ENCODE peak calls at places on chromosomes 2 and 18, in five cellular contexts. Q is neural progenitor cell, N is IMR-90, D is left ventricle myocardium inferior, A is dorsolateral prefrontal cortex. L is an unnamed sample.

GRCh38 chr2:221444106-221444505 is 128.0 kb downstream of the EPHA4 start:
- DNase-seq in D (peak), N (peak), Q (no peak), A (no peak), L (no peak)

GRCh38 chr2:1648241-1649102 is 95.8 kb downstream of the PXDN start:
- DNase-seq in D (no peak), Q (no peak), N (no peak), A (no peak), L (peak)

GRCh38 chr2:8649718-8650117 is 32.1 kb upstream of the ID2 start:
- DNase-seq in Q (no peak), N (no peak), A (no peak), D (no peak), L (no peak)

GRCh38 chr2:9102861-9103662 is 99.6 kb upstream of the MBOAT2 start:
- DNase-seq in N (no peak), A (no peak), Q (peak), D (no peak), L (no peak)

GRCh38 chr2:230226090-230226551 is 585 bp downstream of the SP140 start:
- DNase-seq in Q (no peak), A (no peak), N (no peak), D (no peak), L (no peak)

GRCh38 chr18:59273936-59274928 is 978 bp upstream of the RAX start:
- DNase-seq in N (no peak), D (no peak), A (no peak), Q (peak), L (peak)

GRCh38 chr2:189254268-189254883 is 74.8 kb upstream of the COL5A2 start:
- DNase-seq in Q (peak), N (peak), D (peak), A (peak), L (peak)

GRCh38 chr2:44779793-44780192 is 161.7 kb upstream of the SIX3 start:
- DNase-seq in D (no peak), Q (no peak), N (no peak), A (no peak), L (no peak)

GRCh38 chr18:69580107-69580506 is 179.4 kb downstream of the DOK6 start:
- DNase-seq in Q (no peak), N (peak), D (no peak), A (no peak), L (no peak)

GRCh38 chr2:189024861-189025618 is 50.9 kb downstream of the COL3A1 start:
- DNase-seq in Q (peak), D (no peak), N (no peak), A (no peak), L (no peak)

GRCh38 chr2:74450570-74451190 is 4.2 kb upstream of the INO80B start:
- DNase-seq in A (no peak), Q (no peak), D (no peak), N (no peak), L (no peak)

GRCh38 chr2:209382775-209383174 is 41.1 kb upstream of the MAP2 start:
- DNase-seq in N (no peak), D (no peak), Q (no peak), A (no peak), L (no peak)

GRCh38 chr2:105607920-105608504 is 136.7 kb upstream of the NCK2 start:
- DNase-seq in A (no peak), N (no peak), D (peak), Q (no peak), L (no peak)

GRCh38 chr2:18413794-18414396 is 146.6 kb downstream of the RDH14 start:
- DNase-seq in D (no peak), N (peak), Q (no peak), A (no peak), L (no peak)

GRCh38 chr2:196702641-196703040 is 63.1 kb downstream of the CCDC150 start:
- DNase-seq in Q (no peak), N (no peak), A (no peak), D (no peak), L (no peak)

GRCh38 chr2:176001281-176001902 is 675 bp downstream of the LNPK start:
- DNase-seq in A (peak), N (peak), D (peak), Q (peak), L (peak)

GRCh38 chr2:128347701-128348504 is 29.2 kb upstream of the HS6ST1 start:
- DNase-seq in A (peak), Q (peak), N (peak), D (peak), L (no peak)

GRCh38 chr2:16784652-16785051 is 119.0 kb upstream of the CYRIA start:
- DNase-seq in D (no peak), A (no peak), Q (no peak), N (no peak), L (no peak)

GRCh38 chr2:56017784-56018183 is 94.2 kb upstream of the EFEMP1 start:
- DNase-seq in A (no peak), D (no peak), Q (no peak), N (no peak), L (no peak)

GRCh38 chr2:231204581-231204980 is 6.2 kb downstream of the ARMC9 start:
- DNase-seq in N (no peak), D (no peak), Q (no peak), A (no peak), L (no peak)

GRCh38 chr2:215161301-215161829 is 22.9 kb upstream of the ABCA12 start:
- DNase-seq in D (no peak), N (no peak), A (no peak), Q (no peak), L (no peak)

GRCh38 chr2:221999702-222000101 is 299.1 kb downstream of the PAX3 start:
- DNase-seq in Q (no peak), N (peak), A (no peak), D (no peak), L (no peak)

GRCh38 chr2:186670831-186671230 is 23.0 kb upstream of the FAM171B start:
- DNase-seq in A (no peak), Q (no peak), D (no peak), N (no peak), L (no peak)

GRCh38 chr2:158115202-158115783 is 13.6 kb downstream of the UPP2 start:
- DNase-seq in A (no peak), Q (no peak), N (no peak), D (no peak), L (no peak)

DNA sequence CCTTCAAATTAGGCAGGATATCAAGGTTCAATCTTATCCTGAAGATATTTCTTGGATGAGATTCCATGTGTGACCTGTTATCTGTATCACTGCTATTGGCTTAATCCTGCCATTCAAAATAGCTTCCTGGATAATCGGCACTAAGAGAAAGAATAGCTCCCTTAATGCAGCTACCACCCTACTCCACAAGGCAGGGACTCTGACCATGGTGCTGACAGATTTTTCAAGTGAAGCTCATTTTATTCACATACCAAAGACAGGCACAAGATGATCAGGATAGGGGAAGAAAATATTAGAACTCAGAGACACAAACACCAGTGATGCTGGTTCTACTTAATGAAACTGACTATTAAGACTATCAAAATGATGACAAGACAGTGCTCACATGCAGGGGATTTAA is 74.9 kb downstream of the ORC4 start:
- DNase-seq in D (no peak), A (no peak), N (peak), Q (peak), L (no peak)
- H3K27ac ChIP-seq in D (no peak), A (no peak), N (no peak), Q (no peak), L (no peak)

GRCh38 chr2:108367014-108367413 is 10.7 kb upstream of the SULT1C4 start:
- DNase-seq in Q (no peak), A (no peak), N (no peak), D (no peak), L (no peak)

GRCh38 chr2:108365656-108366055 is 12.1 kb upstream of the SULT1C4 start:
- DNase-seq in A (no peak), D (no peak), Q (no peak), N (no peak), L (no peak)

GRCh38 chr2:108369153-108369552 is 8.6 kb upstream of the SULT1C4 start:
- DNase-seq in N (no peak), Q (no peak), A (no peak), D (no peak), L (no peak)

GRCh38 chr2:108367776-108368175 is 10.0 kb upstream of the SULT1C4 start:
- DNase-seq in N (no peak), D (no peak), Q (no peak), A (no peak), L (no peak)

DNA sequence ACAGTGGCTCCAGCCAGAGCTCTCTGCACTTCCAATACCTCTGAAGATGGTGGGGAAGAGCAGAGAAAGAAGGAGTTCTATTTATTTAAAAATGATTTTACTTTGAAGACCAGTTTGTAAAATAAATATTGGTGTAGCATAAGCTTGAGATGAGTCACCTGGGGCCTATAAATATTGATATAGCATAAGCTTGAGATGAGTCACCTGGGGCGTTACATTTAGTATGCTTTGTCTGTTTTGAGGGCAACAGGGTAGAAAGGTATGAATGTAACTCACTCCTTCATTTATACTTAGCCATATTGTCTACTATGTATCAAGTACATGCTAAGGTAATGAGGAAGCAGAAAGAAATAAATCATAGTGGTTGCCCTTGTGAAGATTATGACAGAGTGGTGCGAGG is 7.7 kb upstream of the SULT1C4 start:
- DNase-seq in N (peak), D (no peak), Q (no peak), A (no peak), L (no peak)
- H3K27ac ChIP-seq in N (no peak), D (no peak), Q (no peak), A (no peak), L (no peak)

DNA sequence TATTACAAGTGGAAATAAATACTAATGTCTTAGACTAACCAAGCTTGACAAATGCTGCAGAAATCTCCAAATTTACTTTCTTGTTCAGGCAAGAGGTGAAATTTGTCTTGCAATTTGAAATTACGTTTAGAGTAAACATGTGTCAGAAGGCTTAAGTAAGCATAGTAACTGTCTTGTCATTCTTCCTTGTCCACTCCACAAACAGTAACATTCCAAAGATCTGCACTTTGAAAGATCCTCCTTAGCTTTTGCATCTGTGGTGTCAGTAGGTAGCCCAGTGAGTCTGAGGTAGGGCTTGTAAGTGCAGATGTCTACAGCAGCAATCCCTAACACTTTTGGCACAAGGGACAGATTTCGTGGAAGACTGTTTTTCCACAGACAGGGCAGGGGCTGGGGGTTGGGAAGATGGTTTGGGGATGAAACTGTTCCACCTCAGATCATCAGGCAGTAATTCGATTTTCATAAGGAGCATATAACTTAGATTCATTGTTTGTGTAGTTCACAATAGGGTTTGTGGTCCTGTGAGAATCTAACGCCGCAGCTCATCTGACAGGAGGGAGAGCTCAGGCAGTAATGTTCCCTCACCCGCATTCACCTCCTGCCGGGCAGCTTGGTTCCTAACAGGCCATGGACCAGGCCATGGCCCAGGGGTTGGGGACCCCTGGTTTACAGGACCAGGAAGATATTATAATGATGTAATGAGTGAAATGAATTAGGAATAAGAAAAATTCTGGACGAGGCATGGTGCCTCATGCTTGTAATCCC is 18.6 kb downstream of the RASGRP3 start:
- DNase-seq in Q (no peak), D (no peak), N (no peak), A (no peak), L (no peak)
- H3K27ac ChIP-seq in Q (no peak), D (no peak), N (no peak), A (no peak), L (no peak)

GRCh38 chr18:35171315-35171987 is 69.4 kb upstream of the ZNF397 start:
- DNase-seq in D (no peak), Q (no peak), A (no peak), N (no peak), L (no peak)

GRCh38 chr18:35172009-35172408 is 68.8 kb upstream of the ZNF397 start:
- DNase-seq in A (no peak), D (no peak), N (no peak), Q (no peak), L (no peak)

GRCh38 chr18:35172451-35173035 is 68.3 kb upstream of the ZNF397 start:
- DNase-seq in A (no peak), N (no peak), D (no peak), Q (no peak), L (no peak)

GRCh38 chr18:35176925-35177324 is 63.9 kb upstream of the ZNF397 start:
- DNase-seq in Q (no peak), A (no peak), D (no peak), N (no peak), L (no peak)

DNA sequence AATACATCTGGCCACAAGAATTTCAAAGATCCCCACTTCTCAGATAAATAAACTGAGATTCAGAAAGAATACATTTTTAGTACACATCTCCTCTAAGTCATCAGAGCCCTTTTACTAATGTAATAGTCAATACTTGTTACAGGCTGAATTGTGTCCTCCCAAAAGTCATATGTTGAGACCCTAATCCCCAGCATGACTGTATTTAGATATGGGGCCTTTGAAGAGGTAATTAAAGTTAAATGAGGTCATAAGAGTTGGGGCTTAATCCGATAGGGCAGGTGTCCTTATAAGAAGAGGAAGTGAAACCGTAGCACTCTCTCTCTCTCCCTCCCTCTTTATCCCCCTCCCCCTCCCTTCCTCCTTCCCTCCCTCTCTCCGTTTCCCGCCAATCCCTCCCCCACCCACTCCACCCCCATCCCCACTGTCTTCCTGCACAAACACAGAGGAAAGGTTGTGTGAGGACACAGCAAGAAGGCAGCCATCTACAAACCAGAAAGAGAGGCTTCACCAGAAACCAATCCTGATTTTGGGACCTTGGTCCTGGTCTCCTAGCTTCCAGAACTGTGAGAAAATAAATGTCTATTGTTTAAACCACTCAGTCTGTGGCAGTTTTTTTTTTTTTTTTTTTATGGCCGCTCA is 66.6 kb upstream of the ZNF397 start:
- DNase-seq in N (no peak), A (no peak), Q (no peak), D (no peak), L (no peak)
- H3K27ac ChIP-seq in N (no peak), A (no peak), Q (no peak), D (no peak), L (no peak)

DNA sequence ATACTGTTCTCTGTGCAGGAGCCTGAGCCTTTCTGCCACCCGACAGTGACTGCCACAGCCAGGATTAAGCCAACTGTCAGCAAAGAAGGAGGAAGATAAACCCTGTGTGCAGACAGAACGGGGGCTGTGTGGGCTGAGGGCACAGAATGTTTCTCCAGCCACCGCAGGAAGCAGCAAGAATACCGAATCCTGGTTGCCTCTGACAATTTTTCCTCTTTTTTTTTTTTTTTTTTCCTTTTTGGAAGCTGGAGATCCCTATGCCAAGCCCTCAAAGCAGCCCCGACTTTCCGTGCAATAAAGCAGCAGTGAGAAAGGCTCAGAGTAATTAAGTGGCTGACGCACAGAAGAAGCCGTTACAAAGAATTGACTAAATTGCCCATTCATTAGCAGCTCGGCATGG is 336.4 kb downstream of the SMAD2 start:
- DNase-seq in D (no peak), N (no peak), A (peak), Q (peak), L (no peak)
- H3K27ac ChIP-seq in D (no peak), N (no peak), A (no peak), Q (no peak), L (no peak)

GRCh38 chr2:43186679-43187374 is 39.6 kb downstream of the ZFP36L2 start:
- DNase-seq in Q (no peak), D (no peak), N (no peak), A (no peak), L (no peak)
- H3K27ac ChIP-seq in Q (no peak), D (peak), N (no peak), A (no peak), L (no peak)

DNA sequence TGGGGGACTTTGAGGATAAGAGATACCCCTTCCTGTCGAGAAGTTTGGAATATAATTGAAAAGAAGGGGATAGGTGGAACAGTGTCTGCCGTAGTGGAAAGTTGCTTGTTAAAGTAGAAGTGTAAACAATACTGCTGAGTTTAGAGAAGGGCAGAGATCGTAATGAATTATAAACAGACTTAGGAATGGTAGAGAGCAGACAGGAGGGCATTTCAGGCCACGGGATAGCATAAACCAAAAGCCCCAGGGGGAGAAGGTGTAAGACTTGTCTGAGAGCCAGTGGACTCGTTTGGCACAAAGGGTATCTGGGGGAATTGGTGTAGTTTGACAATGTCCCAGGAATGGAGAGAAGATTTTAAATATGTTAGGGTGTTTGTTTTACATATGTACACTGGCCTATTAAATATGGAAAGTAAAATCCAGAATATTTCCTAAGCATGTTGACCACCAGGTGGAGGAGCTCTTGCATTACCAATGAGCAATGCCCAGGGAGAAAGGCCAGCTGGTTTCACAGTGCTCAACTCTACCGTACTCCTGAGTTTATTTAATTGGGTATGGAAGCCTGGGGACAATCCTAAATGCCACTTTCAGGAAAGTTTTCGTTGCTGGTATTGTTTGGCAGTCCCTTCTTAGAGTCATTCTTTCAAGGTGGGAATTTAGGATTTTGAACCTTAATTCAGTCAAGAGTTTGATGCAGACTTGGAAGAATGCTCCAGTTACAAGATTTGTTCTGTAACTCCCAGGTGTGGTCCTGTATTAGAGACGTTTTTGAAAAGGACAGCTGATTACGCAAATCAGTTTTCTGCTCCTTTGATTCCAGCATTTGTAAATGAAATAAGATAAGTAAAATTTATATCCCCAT is 7.5 kb downstream of the COPS8 start:
- DNase-seq in N (peak), A (no peak), D (no peak), Q (peak), L (no peak)
- H3K27ac ChIP-seq in N (peak), A (no peak), D (peak), Q (no peak), L (no peak)

DNA sequence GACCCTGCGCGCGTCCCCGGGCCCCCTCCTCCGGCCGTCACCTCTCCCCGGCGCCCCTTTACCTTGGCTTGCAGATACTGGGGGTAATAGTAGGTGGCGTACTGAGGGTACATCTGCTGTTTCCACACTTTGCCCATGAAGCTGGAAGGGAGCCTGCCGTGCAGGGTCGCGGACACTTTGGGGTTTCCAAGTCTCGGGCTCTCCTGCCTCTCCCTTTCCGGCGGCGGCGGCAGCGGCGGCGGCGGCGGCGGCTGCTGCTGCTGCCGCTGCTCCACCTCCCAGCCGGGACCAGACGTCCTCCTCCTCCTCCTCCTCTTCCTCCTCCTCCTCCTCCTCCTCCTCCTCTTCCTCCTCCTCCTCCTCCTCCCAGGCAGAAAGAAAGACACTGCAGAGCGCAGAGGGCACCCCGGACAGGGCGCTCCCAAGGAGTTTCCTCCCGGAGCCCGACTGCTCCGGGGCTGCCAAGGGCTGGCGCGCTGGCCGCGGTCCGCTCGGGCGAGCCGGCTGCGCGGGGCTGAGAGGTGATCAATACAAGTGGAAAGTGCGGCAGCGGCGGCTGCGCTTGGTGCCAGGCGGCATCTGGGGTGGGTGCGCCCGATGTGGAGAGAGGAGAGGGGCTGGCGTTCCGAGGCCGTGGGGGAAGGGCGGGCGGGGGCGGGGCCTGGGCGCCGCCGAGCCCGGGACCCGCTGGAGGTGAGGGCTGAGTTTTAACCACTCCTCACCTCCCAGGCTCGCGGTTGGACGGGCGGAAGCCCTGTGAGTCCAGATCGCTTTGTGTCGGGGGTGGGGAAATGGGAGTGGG is at the start of gene RBMS1:
- DNase-seq in D (peak), A (peak), Q (peak), N (peak), L (peak)
- H3K27ac ChIP-seq in D (peak), A (peak), Q (peak), N (peak), L (peak)